ENCODE peak calls at places on chromosomes 3 and 15, in five cellular contexts. A, B, F, G and W are unnamed samples.

GRCh38 chr15:101242160-101242998 is 9.5 kb downstream of the CHSY1 start:
- DNase-seq in A (no peak), B (no peak), F (no peak), G (peak), W (no peak)

GRCh38 chr3:35664460-35664919 is 25.2 kb downstream of the ARPP21 start:
- DNase-seq in A (peak), B (no peak), F (no peak), G (no peak), W (no peak)

GRCh38 chr3:101195951-101196713 is 124.2 kb downstream of the IMPG2 start:
- DNase-seq in A (no peak), B (peak), F (no peak), G (peak), W (no peak)

GRCh38 chr3:152400912-152401311 is 132.2 kb downstream of the MBNL1 start:
- DNase-seq in A (no peak), B (peak), F (no peak), G (peak), W (no peak)

GRCh38 chr3:88440701-88441100 is 290.9 kb downstream of the C3orf38 start:
- DNase-seq in A (no peak), B (no peak), F (no peak), G (no peak), W (no peak)

GRCh38 chr3:43629254-43629653 is 7.4 kb upstream of the ANO10 start:
- DNase-seq in A (no peak), B (peak), F (no peak), G (peak), W (no peak)

GRCh38 chr15:81859737-81860516 is 185.9 kb downstream of the MEX3B start:
- DNase-seq in A (no peak), B (no peak), F (no peak), G (no peak), W (no peak)

GRCh38 chr3:38480093-38480445 is 16.1 kb upstream of the EXOG start:
- DNase-seq in A (no peak), B (no peak), F (no peak), G (no peak), W (no peak)

GRCh38 chr3:116085456-116085855 is 359.8 kb downstream of the LSAMP start:
- DNase-seq in A (no peak), B (no peak), F (no peak), G (peak), W (no peak)

GRCh38 chr3:194906229-194906629 is 220.5 kb downstream of the FAM43A start:
- DNase-seq in A (no peak), B (no peak), F (no peak), G (peak), W (no peak)

GRCh38 chr15:65981837-65982696 is 112.8 kb downstream of the RAB11A start:
- DNase-seq in A (peak), B (no peak), F (peak), G (no peak), W (no peak)

GRCh38 chr3:159178209-159178897 is 376.5 kb downstream of the MFSD1 start:
- DNase-seq in A (no peak), B (no peak), F (no peak), G (no peak), W (no peak)

GRCh38 chr3:52769786-52770445 is 824 bp downstream of the NEK4 start:
- DNase-seq in A (no peak), B (no peak), F (no peak), G (no peak), W (no peak)

GRCh38 chr3:179526989-179527391 is 35.7 kb upstream of the ACTL6A start:
- DNase-seq in A (no peak), B (peak), F (peak), G (peak), W (no peak)

GRCh38 chr3:111751961-111752360 is 107.1 kb upstream of the PHLDB2 start:
- DNase-seq in A (no peak), B (no peak), F (no peak), G (peak), W (no peak)

GRCh38 chr15:99014803-99015676 is 7.4 kb upstream of the PGPEP1L start:
- DNase-seq in A (peak), B (peak), F (peak), G (peak), W (no peak)

GRCh38 chr3:113231827-113232253 is 20.5 kb downstream of the BOC start:
- DNase-seq in A (no peak), B (peak), F (no peak), G (peak), W (no peak)

GRCh38 chr3:151305081-151305777 is 11.4 kb downstream of the GPR87 start:
- DNase-seq in A (no peak), B (peak), F (peak), G (peak), W (no peak)

GRCh38 chr3:124014366-124014942 is 22.5 kb upstream of the ROPN1 start:
- DNase-seq in A (no peak), B (no peak), F (no peak), G (no peak), W (no peak)

GRCh38 chr3:23501201-23501824 is 298.2 kb downstream of the UBE2E2 start:
- DNase-seq in A (no peak), B (no peak), F (no peak), G (no peak), W (no peak)

GRCh38 chr3:49386056-49386756 is 25.6 kb downstream of the RHOA start:
- DNase-seq in A (no peak), B (no peak), F (no peak), G (no peak), W (no peak)

GRCh38 chr3:186986406-186986805 is 56.1 kb downstream of the ST6GAL1 start:
- DNase-seq in A (no peak), B (no peak), F (no peak), G (no peak), W (no peak)

GRCh38 chr3:186980989-186981388 is 50.7 kb downstream of the ST6GAL1 start:
- DNase-seq in A (no peak), B (no peak), F (no peak), G (no peak), W (no peak)

GRCh38 chr3:186985713-186986364 is 55.5 kb downstream of the ST6GAL1 start:
- DNase-seq in A (peak), B (no peak), F (no peak), G (no peak), W (no peak)

GRCh38 chr3:186984064-186984463 is 53.7 kb downstream of the ST6GAL1 start:
- DNase-seq in A (no peak), B (no peak), F (no peak), G (no peak), W (no peak)

DNA sequence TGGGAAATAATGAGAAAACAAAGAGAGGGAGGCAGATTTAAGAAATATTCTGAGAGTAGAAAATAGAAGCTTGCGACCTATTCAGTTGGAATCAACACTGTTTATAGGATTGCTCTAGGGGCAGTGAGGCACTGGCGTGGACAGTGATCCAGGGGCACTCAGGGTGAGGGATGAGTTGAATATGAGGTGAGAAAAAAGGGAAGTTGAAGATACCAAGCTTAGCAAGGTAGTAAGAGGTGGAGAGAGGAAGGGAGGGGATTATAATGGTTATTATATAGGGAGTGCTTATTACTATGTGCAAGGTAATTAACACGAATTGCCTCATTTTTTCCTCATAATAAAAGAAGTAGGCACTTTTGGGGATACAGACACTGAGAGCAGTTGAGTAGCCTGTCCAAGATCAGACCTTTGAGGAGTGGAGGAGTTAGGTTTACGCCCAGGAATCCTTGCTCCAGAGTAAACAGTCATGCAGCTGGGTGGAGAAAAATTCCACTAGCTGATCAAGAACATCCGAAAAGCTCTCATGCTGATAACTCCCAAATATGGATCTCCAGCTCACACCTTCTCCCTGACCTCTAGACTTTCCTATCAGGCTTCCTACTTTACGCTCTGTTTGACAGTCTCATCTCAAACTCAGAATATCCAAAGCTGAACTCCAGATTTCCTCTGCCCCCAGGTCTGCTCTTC is 53.2 kb downstream of the ST6GAL1 start:
- DNase-seq in A (no peak), B (no peak), F (no peak), G (no peak), W (no peak)
- TF ChIP-seq CTCF in A (no peak), B (no peak), F (no peak), G (no peak), W (no peak)

GRCh38 chr15:88015228-88015860 is 241.2 kb downstream of the NTRK3 start:
- DNase-seq in A (no peak), B (no peak), F (peak), G (no peak), W (no peak)
- TF ChIP-seq CTCF in A (no peak), B (no peak), F (no peak), G (no peak), W (no peak)

GRCh38 chr3:134300520-134300919 is 49.9 kb upstream of the RYK start:
- DNase-seq in A (peak), B (peak), F (no peak), G (no peak), W (no peak)
- TF ChIP-seq CTCF in A (no peak), B (no peak), F (no peak), G (peak), W (no peak)

GRCh38 chr3:66479532-66479947 is 21.3 kb downstream of the LRIG1 start:
- DNase-seq in A (no peak), B (no peak), F (no peak), G (no peak), W (no peak)

GRCh38 chr3:66478923-66479322 is 21.9 kb downstream of the LRIG1 start:
- DNase-seq in A (no peak), B (no peak), F (peak), G (no peak), W (no peak)

GRCh38 chr3:66482005-66482404 is 18.8 kb downstream of the LRIG1 start:
- DNase-seq in A (no peak), B (no peak), F (no peak), G (no peak), W (no peak)

GRCh38 chr3:66481071-66482001 is 19.5 kb downstream of the LRIG1 start:
- DNase-seq in A (no peak), B (no peak), F (peak), G (no peak), W (no peak)

GRCh38 chr3:66480666-66481065 is 20.2 kb downstream of the LRIG1 start:
- DNase-seq in A (no peak), B (no peak), F (no peak), G (peak), W (no peak)
- TF ChIP-seq CTCF in A (no peak), B (no peak), F (no peak), G (peak), W (no peak)

GRCh38 chr3:185717121-185717520 is 107.7 kb downstream of the IGF2BP2 start:
- DNase-seq in A (no peak), B (no peak), F (no peak), G (peak), W (no peak)

GRCh38 chr3:185716436-185717090 is 108.3 kb downstream of the IGF2BP2 start:
- DNase-seq in A (no peak), B (no peak), F (peak), G (no peak), W (no peak)

GRCh38 chr3:185720326-185720725 is 104.5 kb downstream of the IGF2BP2 start:
- DNase-seq in A (no peak), B (no peak), F (no peak), G (no peak), W (no peak)

GRCh38 chr3:185718736-185719456 is 105.9 kb downstream of the IGF2BP2 start:
- DNase-seq in A (no peak), B (no peak), F (no peak), G (no peak), W (no peak)

GRCh38 chr3:185717627-185718330 is 107.1 kb downstream of the IGF2BP2 start:
- DNase-seq in A (no peak), B (no peak), F (no peak), G (peak), W (no peak)
- TF ChIP-seq CTCF in A (no peak), B (no peak), F (no peak), G (peak), W (no peak)

GRCh38 chr3:192090586-192090985 is 629.6 kb downstream of the PYDC2 start:
- DNase-seq in A (no peak), B (no peak), F (no peak), G (no peak), W (no peak)
- TF ChIP-seq CTCF in A (no peak), B (no peak), F (no peak), G (no peak), W (no peak)

DNA sequence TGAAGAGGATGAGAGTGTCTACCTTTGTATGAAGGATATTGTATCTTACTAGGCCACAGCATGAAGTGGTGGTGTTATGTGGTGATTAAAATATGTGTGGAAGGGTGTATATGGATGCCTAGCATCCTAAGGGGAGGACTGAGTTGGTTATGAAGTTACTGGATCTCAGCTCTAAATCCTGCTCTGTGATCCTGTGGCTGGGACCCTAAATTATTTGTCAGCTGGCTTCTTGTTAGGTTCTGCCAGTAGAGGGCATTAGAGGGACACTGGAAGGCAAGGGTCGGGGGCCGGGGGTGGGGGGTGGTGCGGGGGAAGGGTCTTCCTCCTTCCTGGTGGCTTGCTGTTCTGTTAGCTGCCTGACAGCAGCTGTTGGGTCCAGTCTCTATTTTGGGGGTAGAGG is 34.9 kb downstream of the MORF4L1 start:
- DNase-seq in A (no peak), B (no peak), F (no peak), G (no peak), W (no peak)
- TF ChIP-seq CTCF in A (peak), B (peak), F (no peak), G (peak), W (no peak)

GRCh38 chr3:63911901-63912767 is at the start of gene SCAANT1:
- DNase-seq in A (peak), B (peak), F (peak), G (peak), W (peak)

GRCh38 chr3:63912768-63913588 is 795 bp upstream of the SCAANT1 start:
- DNase-seq in A (peak), B (peak), F (peak), G (peak), W (no peak)

GRCh38 chr3:63911395-63911900 is 735 bp downstream of the SCAANT1 start:
- DNase-seq in A (no peak), B (no peak), F (no peak), G (no peak), W (no peak)

GRCh38 chr3:63910873-63911272 is 1.3 kb downstream of the SCAANT1 start:
- DNase-seq in A (no peak), B (no peak), F (no peak), G (no peak), W (no peak)

DNA sequence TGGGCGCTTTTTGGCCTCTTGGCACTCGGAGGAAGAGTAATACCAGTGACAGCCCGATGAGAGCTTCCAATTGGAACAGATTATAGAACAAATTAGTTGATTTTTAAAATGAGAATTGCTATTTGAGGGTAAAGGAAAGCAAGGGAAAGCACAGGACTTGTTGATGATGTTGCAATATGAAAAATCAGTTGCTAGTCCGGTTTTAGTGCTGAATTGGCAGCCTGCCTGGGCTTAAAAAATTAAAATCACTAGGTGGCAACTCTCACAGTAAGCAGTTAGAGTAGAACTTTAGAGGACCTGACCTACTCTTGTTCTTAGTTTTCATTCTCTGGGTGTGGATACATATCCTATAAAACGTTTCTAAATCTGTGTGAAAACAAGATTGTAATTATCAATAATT is 2.1 kb upstream of the SCAANT1 start:
- DNase-seq in A (no peak), B (no peak), F (peak), G (peak), W (no peak)
- TF ChIP-seq CTCF in A (no peak), B (no peak), F (no peak), G (peak), W (no peak)

DNA sequence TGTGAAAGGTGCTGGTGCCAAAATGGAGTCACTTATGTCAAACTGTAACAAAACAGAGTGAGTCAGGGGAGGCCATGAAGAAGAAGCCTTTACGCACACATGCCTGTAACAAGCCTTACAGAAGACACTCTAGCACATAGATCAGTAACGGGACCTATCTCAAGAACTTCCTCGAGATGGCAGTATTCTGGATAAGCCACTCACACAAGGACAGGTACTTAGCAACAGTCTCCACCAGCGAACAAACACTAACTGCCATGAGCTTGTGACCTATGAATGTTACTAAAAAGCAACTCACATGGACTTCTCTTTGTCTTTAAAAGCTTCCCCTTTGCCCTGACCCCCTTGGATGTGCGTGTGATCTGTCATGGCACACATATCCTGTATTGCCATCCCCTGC is 235.1 kb downstream of the CD47 start:
- DNase-seq in A (no peak), B (peak), F (no peak), G (peak), W (no peak)
- TF ChIP-seq CTCF in A (no peak), B (peak), F (no peak), G (peak), W (no peak)

DNA sequence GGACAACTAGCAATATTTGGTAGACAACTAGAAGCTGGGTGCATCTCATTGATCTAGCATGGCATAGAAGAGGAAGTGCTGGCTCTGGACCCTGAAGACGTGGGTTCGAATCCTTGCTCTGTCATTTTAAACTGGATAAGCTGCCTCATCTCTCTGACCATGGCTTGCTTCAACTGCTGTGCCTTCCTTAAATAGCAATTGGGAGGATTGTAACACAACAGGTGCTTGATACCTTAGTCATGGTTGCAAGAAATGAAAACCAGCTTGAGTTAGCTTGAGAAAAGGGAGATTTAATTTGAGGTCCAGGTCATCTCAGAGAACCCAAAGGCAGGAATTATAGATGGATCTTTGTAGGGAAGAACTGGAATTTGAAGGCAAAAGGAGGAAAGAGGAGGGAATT is 14.8 kb upstream of the RGMA start:
- DNase-seq in A (no peak), B (no peak), F (no peak), G (no peak), W (no peak)
- TF ChIP-seq CTCF in A (no peak), B (no peak), F (no peak), G (no peak), W (no peak)